ENCODE peak calls at places on chromosomes 13 and 19, in five cellular contexts. Q is CD8-positive, alpha-beta T cell; X is NCI-H187 treated with DMSO at 0.1 percent for 48 hours; A is WERI-Rb-1; T is AG08395. W is an unnamed sample.
A peak's percentile ranks its signal among the peaks of the same experiment; 100 is the strongest.

GRCh38 chr13:113904411-113904810 is 40.5 kb upstream of the GAS6 start:
- DNase-seq in Q (peak; percentile 38), X (no peak), A (peak; percentile 88), T (no peak), W (no peak)

GRCh38 chr13:73273737-73274136 is 214.9 kb downstream of the KLF5 start:
- DNase-seq in Q (no peak), X (no peak), A (no peak), T (peak; percentile 55), W (no peak)

GRCh38 chr19:39032164-39032918 is at the start of gene FBXO27:
- DNase-seq in Q (no peak), X (no peak), A (peak; percentile 55), T (no peak), W (peak; percentile 28)

GRCh38 chr19:41694831-41695635 is 7.0 kb upstream of the CEACAM7 start:
- DNase-seq in Q (no peak), X (no peak), A (no peak), T (no peak), W (no peak)

GRCh38 chr19:40611096-40611495 is 9.9 kb downstream of the LTBP4 start:
- DNase-seq in Q (peak; percentile 28), X (no peak), A (no peak), T (no peak), W (no peak)

GRCh38 chr13:44365008-44365407 is 8.6 kb upstream of the SERP2 start:
- DNase-seq in Q (no peak), X (no peak), A (no peak), T (peak; percentile 52), W (no peak)

GRCh38 chr19:30307191-30307974 is 64.8 kb upstream of the ZNF536 start:
- DNase-seq in Q (no peak), X (no peak), A (no peak), T (no peak), W (no peak)

GRCh38 chr19:37999309-38000213 is 92.6 kb downstream of the SIPA1L3 start:
- DNase-seq in Q (no peak), X (no peak), A (no peak), T (peak; percentile 85), W (no peak)